ENCODE peak calls at places on chromosome 22, in six cellular contexts. One of them, this sample, is unnamed.

GRCh38 chr22:21726650-21727049 is 8.9 kb downstream of the YPEL1 start:
- DNase-seq in foreskin fibroblast: peak; percentile 25
- DNase-seq in LoVo: no peak
- DNase-seq in tibial nerve: no peak
- DNase-seq in COR-L47: peak; percentile 88
- DNase-seq in AG08395: no peak
- DNase-seq in this sample: peak; percentile 59

GRCh38 chr22:29855611-29856181 is 17.6 kb upstream of the ASCC2 start:
- DNase-seq in LoVo: no peak
- DNase-seq in AG08395: no peak
- DNase-seq in tibial nerve: no peak
- DNase-seq in foreskin fibroblast: no peak
- DNase-seq in COR-L47: no peak
- DNase-seq in this sample: no peak

GRCh38 chr22:39558950-39559349 is 11.6 kb upstream of the CACNA1I start:
- DNase-seq in AG08395: no peak
- DNase-seq in tibial nerve: no peak
- DNase-seq in COR-L47: no peak
- DNase-seq in LoVo: no peak
- DNase-seq in foreskin fibroblast: no peak
- DNase-seq in this sample: no peak

GRCh38 chr22:37781434-37782059 is 26.2 kb upstream of the GCAT start:
- DNase-seq in COR-L47: peak; percentile 3
- DNase-seq in AG08395: no peak
- DNase-seq in LoVo: no peak
- DNase-seq in foreskin fibroblast: peak; percentile 60
- DNase-seq in tibial nerve: no peak
- DNase-seq in this sample: peak; percentile 52

GRCh38 chr22:39454385-39454871 is 2.4 kb upstream of the MGAT3 start:
- DNase-seq in AG08395: no peak
- DNase-seq in foreskin fibroblast: peak; percentile 27
- DNase-seq in COR-L47: no peak
- DNase-seq in tibial nerve: no peak
- DNase-seq in LoVo: no peak
- DNase-seq in this sample: no peak

GRCh38 chr22:37907036-37907954 is 1.2 kb downstream of the MICALL1 start:
- DNase-seq in LoVo: no peak
- DNase-seq in foreskin fibroblast: peak; percentile 63
- DNase-seq in tibial nerve: no peak
- DNase-seq in COR-L47: no peak
- DNase-seq in AG08395: peak; percentile 40
- DNase-seq in this sample: no peak

GRCh38 chr22:28544431-28544868 is 135.2 kb downstream of the TTC28 start:
- DNase-seq in tibial nerve: no peak
- DNase-seq in LoVo: no peak
- DNase-seq in AG08395: no peak
- DNase-seq in foreskin fibroblast: no peak
- DNase-seq in COR-L47: no peak
- DNase-seq in this sample: peak; percentile 22

GRCh38 chr22:17159504-17159951 is 451 bp upstream of the HDHD5 start:
- DNase-seq in tibial nerve: peak; percentile 13
- DNase-seq in foreskin fibroblast: peak; percentile 73
- DNase-seq in LoVo: peak; percentile 85
- DNase-seq in AG08395: peak; percentile 47
- DNase-seq in COR-L47: peak; percentile 57
- DNase-seq in this sample: peak; percentile 61

GRCh38 chr22:36311386-36312085 is 58.6 kb downstream of the APOL1 start:
- DNase-seq in COR-L47: no peak
- DNase-seq in foreskin fibroblast: no peak
- DNase-seq in LoVo: no peak
- DNase-seq in tibial nerve: no peak
- DNase-seq in AG08395: no peak
- DNase-seq in this sample: peak; percentile 48

GRCh38 chr22:45585437-45585755 is 82.7 kb downstream of the FBLN1 start:
- DNase-seq in tibial nerve: peak; percentile 17
- DNase-seq in foreskin fibroblast: peak; percentile 76
- DNase-seq in LoVo: no peak
- DNase-seq in AG08395: peak; percentile 68
- DNase-seq in COR-L47: no peak
- DNase-seq in this sample: no peak

GRCh38 chr22:39214383-39215069 is 30.3 kb downstream of the PDGFB start:
- DNase-seq in LoVo: peak; percentile 63
- DNase-seq in tibial nerve: no peak
- DNase-seq in COR-L47: no peak
- DNase-seq in AG08395: no peak
- DNase-seq in foreskin fibroblast: peak; percentile 34
- DNase-seq in this sample: peak; percentile 94

GRCh38 chr22:32175751-32176644 is 16.9 kb upstream of the C22orf42 start:
- DNase-seq in AG08395: no peak
- DNase-seq in foreskin fibroblast: no peak
- DNase-seq in tibial nerve: no peak
- DNase-seq in LoVo: no peak
- DNase-seq in COR-L47: no peak
- DNase-seq in this sample: no peak

GRCh38 chr22:29011200-29011867 is 50.3 kb downstream of the C22orf31 start:
- DNase-seq in foreskin fibroblast: no peak
- DNase-seq in COR-L47: no peak
- DNase-seq in AG08395: no peak
- DNase-seq in LoVo: no peak
- DNase-seq in tibial nerve: no peak
- DNase-seq in this sample: no peak

GRCh38 chr22:48755332-48755949 is 1072.2 kb downstream of the BRD1 start:
- DNase-seq in COR-L47: no peak
- DNase-seq in LoVo: no peak
- DNase-seq in AG08395: no peak
- DNase-seq in foreskin fibroblast: no peak
- DNase-seq in tibial nerve: no peak
- DNase-seq in this sample: no peak

GRCh38 chr22:32837803-32838202 is 36.3 kb downstream of the TIMP3 start:
- DNase-seq in LoVo: no peak
- DNase-seq in foreskin fibroblast: no peak
- DNase-seq in tibial nerve: no peak
- DNase-seq in COR-L47: no peak
- DNase-seq in AG08395: no peak
- DNase-seq in this sample: no peak

GRCh38 chr22:39906207-39906606 is 5.3 kb downstream of the GRAP2 start:
- DNase-seq in LoVo: no peak
- DNase-seq in COR-L47: no peak
- DNase-seq in AG08395: no peak
- DNase-seq in tibial nerve: no peak
- DNase-seq in foreskin fibroblast: no peak
- DNase-seq in this sample: no peak

GRCh38 chr22:38873469-38874411 is 1.7 kb upstream of the CBX6 start:
- DNase-seq in LoVo: no peak
- DNase-seq in COR-L47: peak; percentile 40
- DNase-seq in AG08395: no peak
- DNase-seq in tibial nerve: no peak
- DNase-seq in foreskin fibroblast: no peak
- DNase-seq in this sample: peak; percentile 67

GRCh38 chr22:44698531-44699421 is 3.2 kb upstream of the PRR5 start:
- DNase-seq in tibial nerve: peak; percentile 66
- DNase-seq in LoVo: peak; percentile 44
- DNase-seq in foreskin fibroblast: peak; percentile 88
- DNase-seq in AG08395: peak; percentile 89
- DNase-seq in COR-L47: no peak
- DNase-seq in this sample: no peak

GRCh38 chr22:40685406-40685805 is 6.1 kb downstream of the MCHR1 start:
- DNase-seq in tibial nerve: no peak
- DNase-seq in LoVo: no peak
- DNase-seq in COR-L47: no peak
- DNase-seq in foreskin fibroblast: no peak
- DNase-seq in AG08395: no peak
- DNase-seq in this sample: no peak

GRCh38 chr22:30185129-30185528 is 61.4 kb downstream of the LIF start:
- DNase-seq in tibial nerve: no peak
- DNase-seq in LoVo: no peak
- DNase-seq in COR-L47: no peak
- DNase-seq in AG08395: no peak
- DNase-seq in foreskin fibroblast: no peak
- DNase-seq in this sample: peak; percentile 33

GRCh38 chr22:33806191-33806590 is 114.1 kb downstream of the LARGE1 start:
- DNase-seq in COR-L47: no peak
- DNase-seq in tibial nerve: no peak
- DNase-seq in foreskin fibroblast: no peak
- DNase-seq in AG08395: no peak
- DNase-seq in LoVo: no peak
- DNase-seq in this sample: no peak

This sample was measured in PC-3.